ENCODE peak calls at places on chromosomes 1 and 21, in ten cellular contexts. G, N, I, L, C, P, F, U, A and T are unnamed samples.
A peak's percentile ranks its signal among the peaks of the same experiment; 100 is the strongest.

GRCh38 chr1:234862944-234863515 is 253.1 kb upstream of the IRF2BP2 start:
- DNase-seq in G (no peak), N (no peak), I (no peak), L (peak; percentile 67), C (no peak), P (peak; percentile 61), F (peak; percentile 72), U (peak; percentile 68), A (no peak), T (peak; percentile 50)

GRCh38 chr1:226002667-226003501 is 3.7 kb upstream of the SDE2 start:
- DNase-seq in G (peak; percentile 93), N (peak; percentile 87), I (peak; percentile 60), L (peak; percentile 87), C (no peak), P (no peak), F (no peak), U (peak; percentile 31), A (peak; percentile 86), T (peak; percentile 52)

GRCh38 chr1:76070538-76070937 is 4.0 kb upstream of the ST6GALNAC3 start:
- DNase-seq in G (no peak), N (no peak), I (no peak), L (no peak), C (no peak), P (no peak), F (no peak), U (peak; percentile 25), A (no peak), T (no peak)

GRCh38 chr1:10730985-10731384 is 65.5 kb downstream of the CASZ1 start:
- DNase-seq in G (no peak), N (no peak), I (peak; percentile 86), L (no peak), C (no peak), P (no peak), F (no peak), U (peak; percentile 66), A (no peak), T (no peak)

GRCh38 chr1:184851822-184852746 is 97.4 kb upstream of the EDEM3 start:
- DNase-seq in G (no peak), N (no peak), I (no peak), L (no peak), C (no peak), P (no peak), F (no peak), U (no peak), A (no peak), T (no peak)

GRCh38 chr21:36022704-36023103 is 37.6 kb downstream of the SETD4 start:
- DNase-seq in G (no peak), N (no peak), I (no peak), L (no peak), C (no peak), P (no peak), F (no peak), U (no peak), A (no peak), T (no peak)

GRCh38 chr1:168470821-168471473 is 72.8 kb downstream of the XCL2 start:
- DNase-seq in G (no peak), N (no peak), I (peak; percentile 54), L (no peak), C (peak; percentile 14), P (no peak), F (peak; percentile 80), U (peak; percentile 94), A (no peak), T (no peak)

GRCh38 chr21:46226920-46227599 is 1.5 kb downstream of the LSS start:
- DNase-seq in G (no peak), N (no peak), I (no peak), L (no peak), C (no peak), P (no peak), F (no peak), U (peak; percentile 12), A (no peak), T (no peak)

GRCh38 chr1:2533356-2533755 is 3.3 kb upstream of the HES5 start:
- DNase-seq in G (no peak), N (no peak), I (no peak), L (no peak), C (no peak), P (no peak), F (no peak), U (peak; percentile 67), A (no peak), T (no peak)

GRCh38 chr1:28885472-28885877 is 28.9 kb upstream of the EPB41 start:
- DNase-seq in G (no peak), N (no peak), I (no peak), L (no peak), C (no peak), P (no peak), F (no peak), U (no peak), A (no peak), T (no peak)